ENCODE peak calls at places on chromosomes 13 and 19, in eight cellular contexts. J, P, N, K, E, Q, A and R are unnamed samples.

GRCh38 chr13:97239306-97239705 is 17.2 kb downstream of the MBNL2 start:
- DNase-seq in J (no peak), P (no peak), N (no peak), K (no peak), E (no peak), Q (no peak), A (no peak), R (no peak)

GRCh38 chr19:3710265-3710812 is 2.2 kb downstream of the TJP3 start:
- DNase-seq in J (no peak), P (peak; percentile 98), N (no peak), K (no peak), E (no peak), Q (no peak), A (no peak), R (peak; percentile 78)

GRCh38 chr13:94558721-94559120 is 37.2 kb downstream of the TGDS start:
- DNase-seq in J (no peak), P (no peak), N (no peak), K (peak; percentile 20), E (peak; percentile 56), Q (peak; percentile 43), A (no peak), R (no peak)

GRCh38 chr13:44818428-44818827 is 170.8 kb downstream of the NUFIP1 start:
- DNase-seq in J (peak; percentile 13), P (peak; percentile 26), N (no peak), K (no peak), E (peak; percentile 14), Q (no peak), A (no peak), R (no peak)

GRCh38 chr13:32031815-32032345 is 306 bp downstream of the FRY start:
- DNase-seq in J (no peak), P (no peak), N (no peak), K (no peak), E (no peak), Q (no peak), A (no peak), R (no peak)

GRCh38 chr19:14562660-14563589 is 8.9 kb downstream of the NDUFB7 start:
- DNase-seq in J (no peak), P (no peak), N (no peak), K (no peak), E (no peak), Q (no peak), A (no peak), R (no peak)

GRCh38 chr19:52464798-52465470 is 11.6 kb downstream of the ZNF578 start:
- DNase-seq in J (no peak), P (peak; percentile 42), N (peak; percentile 30), K (no peak), E (peak; percentile 36), Q (no peak), A (no peak), R (no peak)

GRCh38 chr13:46479286-46479685 is 73.7 kb upstream of the LRCH1 start:
- DNase-seq in J (no peak), P (no peak), N (no peak), K (no peak), E (no peak), Q (no peak), A (no peak), R (no peak)

GRCh38 chr13:63190742-63191141 is 1775.1 kb upstream of the PCDH20 start:
- DNase-seq in J (no peak), P (no peak), N (no peak), K (no peak), E (no peak), Q (no peak), A (no peak), R (peak; percentile 1)

GRCh38 chr19:913080-913748 is at the start of gene R3HDM4:
- DNase-seq in J (no peak), P (peak; percentile 52), N (peak; percentile 74), K (peak; percentile 80), E (no peak), Q (peak; percentile 84), A (no peak), R (peak; percentile 43)

GRCh38 chr13:75636339-75637095 is 387 bp downstream of the LMO7 start:
- DNase-seq in J (peak; percentile 48), P (no peak), N (peak; percentile 39), K (peak; percentile 53), E (peak; percentile 17), Q (peak; percentile 47), A (peak; percentile 23), R (no peak)

GRCh38 chr13:99752373-99752772 is 219.2 kb downstream of the ZIC5 start:
- DNase-seq in J (no peak), P (no peak), N (no peak), K (no peak), E (no peak), Q (no peak), A (no peak), R (no peak)

GRCh38 chr13:28528848-28529247 is 33.9 kb upstream of the FLT1 start:
- DNase-seq in J (no peak), P (no peak), N (no peak), K (no peak), E (no peak), Q (no peak), A (no peak), R (peak; percentile 7)

GRCh38 chr19:55459950-55460657 is 1.3 kb downstream of the ISOC2 start:
- DNase-seq in J (peak; percentile 23), P (no peak), N (no peak), K (no peak), E (no peak), Q (no peak), A (no peak), R (no peak)

GRCh38 chr19:56105090-56105701 is 15.9 kb downstream of the ZNF787 start:
- DNase-seq in J (no peak), P (peak; percentile 58), N (peak; percentile 79), K (peak; percentile 57), E (no peak), Q (peak; percentile 64), A (no peak), R (peak; percentile 17)

GRCh38 chr19:42207767-42208259 is 9.7 kb downstream of the DEDD2 start:
- DNase-seq in J (peak; percentile 80), P (peak; percentile 9), N (no peak), K (no peak), E (peak; percentile 81), Q (no peak), A (no peak), R (no peak)

GRCh38 chr13:27967736-27968315 is 1.3 kb downstream of the CDX2 start:
- DNase-seq in J (no peak), P (no peak), N (no peak), K (peak; percentile 10), E (no peak), Q (no peak), A (no peak), R (no peak)

GRCh38 chr13:88068975-88069374 is 397.8 kb downstream of the SLITRK5 start:
- DNase-seq in J (no peak), P (no peak), N (peak; percentile 26), K (no peak), E (peak; percentile 14), Q (no peak), A (no peak), R (no peak)

GRCh38 chr19:18763674-18764590 is 27.2 kb downstream of the COMP start:
- DNase-seq in J (peak; percentile 86), P (peak; percentile 48), N (no peak), K (no peak), E (no peak), Q (no peak), A (no peak), R (no peak)

GRCh38 chr19:16778796-16779411 is 50.3 kb upstream of the SIN3B start:
- DNase-seq in J (peak; percentile 56), P (no peak), N (peak; percentile 65), K (peak; percentile 48), E (peak; percentile 43), Q (peak; percentile 51), A (peak; percentile 48), R (peak; percentile 73)

GRCh38 chr19:55407625-55408319 is at the start of gene UBE2S:
- DNase-seq in J (peak; percentile 98), P (peak; percentile 99), N (peak; percentile 94), K (peak; percentile 96), E (peak; percentile 99), Q (peak; percentile 98), A (peak; percentile 96), R (peak; percentile 96)

GRCh38 chr13:47213057-47213456 is 316.2 kb upstream of the HTR2A start:
- DNase-seq in J (no peak), P (no peak), N (no peak), K (no peak), E (no peak), Q (no peak), A (no peak), R (no peak)

GRCh38 chr19:46487802-46488445 is 7.7 kb downstream of the PNMA8B start:
- DNase-seq in J (peak; percentile 57), P (peak; percentile 33), N (peak; percentile 94), K (peak; percentile 77), E (peak; percentile 43), Q (peak; percentile 74), A (peak; percentile 67), R (peak; percentile 49)

GRCh38 chr13:99495478-99496321 is 5.6 kb upstream of the TM9SF2 start:
- DNase-seq in J (no peak), P (no peak), N (no peak), K (no peak), E (no peak), Q (peak; percentile 29), A (no peak), R (no peak)

GRCh38 chr19:3634496-3635045 is 8.0 kb upstream of the CACTIN start:
- DNase-seq in J (no peak), P (no peak), N (no peak), K (no peak), E (no peak), Q (no peak), A (no peak), R (no peak)

GRCh38 chr19:8884416-8884815 is 52.2 kb downstream of the MBD3L1 start:
- DNase-seq in J (no peak), P (no peak), N (no peak), K (no peak), E (no peak), Q (no peak), A (no peak), R (no peak)

GRCh38 chr13:95403349-95404140 is 102.3 kb upstream of the ABCC4 start:
- DNase-seq in J (no peak), P (no peak), N (peak; percentile 44), K (no peak), E (no peak), Q (no peak), A (no peak), R (no peak)